ENCODE peak calls at places on chromosomes 1 and 21, in four cellular contexts. One of them, this sample, is unnamed.

GRCh38 chr1:161007369-161007768 is 13.6 kb downstream of the F11R start:
- DNase-seq in aorta: no peak
- DNase-seq in IMR-90: no peak
- DNase-seq in brain microvascular endothelial cell: no peak
- DNase-seq in this sample: no peak

GRCh38 chr1:58149266-58149812 is 397.2 kb downstream of the OMA1 start:
- DNase-seq in aorta: no peak
- DNase-seq in IMR-90: no peak
- DNase-seq in brain microvascular endothelial cell: no peak
- DNase-seq in this sample: no peak

GRCh38 chr1:16077430-16078245 is 4.2 kb upstream of the FAM131C start:
- DNase-seq in aorta: no peak
- DNase-seq in IMR-90: peak
- DNase-seq in brain microvascular endothelial cell: no peak
- DNase-seq in this sample: no peak

GRCh38 chr1:231631717-231632116 is 5.1 kb downstream of the DISC1 start:
- DNase-seq in aorta: no peak
- DNase-seq in IMR-90: peak
- DNase-seq in brain microvascular endothelial cell: no peak
- DNase-seq in this sample: no peak

GRCh38 chr1:218254296-218254918 is 30.7 kb upstream of the RRP15 start:
- DNase-seq in aorta: no peak
- DNase-seq in IMR-90: no peak
- DNase-seq in brain microvascular endothelial cell: no peak
- DNase-seq in this sample: no peak

GRCh38 chr1:181601186-181601950 is 118.1 kb downstream of the CACNA1E start:
- DNase-seq in aorta: no peak
- DNase-seq in IMR-90: no peak
- DNase-seq in brain microvascular endothelial cell: no peak
- DNase-seq in this sample: no peak

GRCh38 chr1:167490765-167491164 is 27.6 kb downstream of the CD247 start:
- DNase-seq in aorta: no peak
- DNase-seq in IMR-90: no peak
- DNase-seq in brain microvascular endothelial cell: no peak
- DNase-seq in this sample: no peak

GRCh38 chr1:173161510-173162221 is 45.5 kb downstream of the TNFSF4 start:
- DNase-seq in aorta: no peak
- DNase-seq in IMR-90: peak
- DNase-seq in brain microvascular endothelial cell: peak
- DNase-seq in this sample: no peak

GRCh38 chr1:207007352-207008033 is 25.1 kb downstream of the C1orf116 start:
- DNase-seq in aorta: no peak
- DNase-seq in IMR-90: peak
- DNase-seq in brain microvascular endothelial cell: peak
- DNase-seq in this sample: no peak

GRCh38 chr1:29810121-29811120 is 574.1 kb downstream of the PTPRU start:
- DNase-seq in aorta: no peak
- DNase-seq in IMR-90: no peak
- DNase-seq in brain microvascular endothelial cell: no peak
- DNase-seq in this sample: no peak

GRCh38 chr1:37794372-37795339 is 1.0 kb downstream of the MANEAL start:
- DNase-seq in aorta: no peak
- DNase-seq in IMR-90: no peak
- DNase-seq in brain microvascular endothelial cell: no peak
- DNase-seq in this sample: no peak

GRCh38 chr1:235102259-235102582 is 26.4 kb downstream of the TOMM20 start:
- DNase-seq in aorta: no peak
- DNase-seq in IMR-90: no peak
- DNase-seq in brain microvascular endothelial cell: no peak
- DNase-seq in this sample: no peak

GRCh38 chr21:25862596-25862995 is 127.8 kb downstream of the GABPA start:
- DNase-seq in aorta: no peak
- DNase-seq in IMR-90: peak
- DNase-seq in brain microvascular endothelial cell: peak
- DNase-seq in this sample: no peak

GRCh38 chr21:17476006-17476405 is 36.8 kb upstream of the CXADR start:
- DNase-seq in aorta: no peak
- DNase-seq in IMR-90: no peak
- DNase-seq in brain microvascular endothelial cell: no peak
- DNase-seq in this sample: no peak

GRCh38 chr1:40592107-40592773 is 60.8 kb downstream of the ZNF684 start:
- DNase-seq in aorta: no peak
- DNase-seq in IMR-90: peak
- DNase-seq in brain microvascular endothelial cell: peak
- DNase-seq in this sample: no peak

GRCh38 chr1:44101356-44101755 is 17.3 kb upstream of the KLF17 start:
- DNase-seq in aorta: no peak
- DNase-seq in IMR-90: peak
- DNase-seq in brain microvascular endothelial cell: no peak
- DNase-seq in this sample: no peak

GRCh38 chr21:38956791-38957571 is 151.3 kb downstream of the ETS2 start:
- DNase-seq in aorta: no peak
- DNase-seq in IMR-90: peak
- DNase-seq in brain microvascular endothelial cell: no peak
- DNase-seq in this sample: no peak

GRCh38 chr1:20322081-20322824 is 31.6 kb downstream of the VWA5B1 start:
- DNase-seq in aorta: no peak
- DNase-seq in IMR-90: peak
- DNase-seq in brain microvascular endothelial cell: peak
- DNase-seq in this sample: no peak

GRCh38 chr1:85396194-85396593 is 68.8 kb downstream of the DDAH1 start:
- DNase-seq in aorta: no peak
- DNase-seq in IMR-90: no peak
- DNase-seq in brain microvascular endothelial cell: no peak
- DNase-seq in this sample: no peak

GRCh38 chr1:84665703-84666317 is 24.5 kb downstream of the SSX2IP start:
- DNase-seq in aorta: no peak
- DNase-seq in IMR-90: peak
- DNase-seq in brain microvascular endothelial cell: no peak
- DNase-seq in this sample: no peak

GRCh38 chr1:75797606-75798216 is 1.0 kb downstream of the MSH4 start:
- DNase-seq in aorta: no peak
- DNase-seq in IMR-90: no peak
- DNase-seq in brain microvascular endothelial cell: no peak
- DNase-seq in this sample: no peak

GRCh38 chr1:111275079-111275478 is 15.6 kb upstream of the CHIA start:
- DNase-seq in aorta: peak
- DNase-seq in IMR-90: peak
- DNase-seq in brain microvascular endothelial cell: no peak
- DNase-seq in this sample: no peak

GRCh38 chr1:117537291-117537920 is 68.4 kb upstream of the TENT5C start:
- DNase-seq in aorta: no peak
- DNase-seq in IMR-90: no peak
- DNase-seq in brain microvascular endothelial cell: no peak
- DNase-seq in this sample: no peak

GRCh38 chr1:5911157-5911556 is 81.1 kb downstream of the NPHP4 start:
- DNase-seq in aorta: no peak
- DNase-seq in IMR-90: no peak
- DNase-seq in brain microvascular endothelial cell: no peak
- DNase-seq in this sample: no peak

GRCh38 chr1:51926171-51926812 is 47.8 kb upstream of the NRDC start:
- DNase-seq in aorta: no peak
- DNase-seq in IMR-90: peak
- DNase-seq in brain microvascular endothelial cell: peak
- DNase-seq in this sample: no peak

GRCh38 chr1:117644696-117645311 is 39.0 kb downstream of the TENT5C start:
- DNase-seq in aorta: no peak
- DNase-seq in IMR-90: no peak
- DNase-seq in brain microvascular endothelial cell: no peak
- DNase-seq in this sample: no peak

GRCh38 chr1:231702804-231703203 is 76.2 kb downstream of the DISC1 start:
- DNase-seq in aorta: no peak
- DNase-seq in IMR-90: peak
- DNase-seq in brain microvascular endothelial cell: peak
- DNase-seq in this sample: no peak

GRCh38 chr1:22753396-22754083 is 42.9 kb downstream of the EPHB2 start:
- DNase-seq in aorta: no peak
- DNase-seq in IMR-90: peak
- DNase-seq in brain microvascular endothelial cell: no peak
- DNase-seq in this sample: no peak

GRCh38 chr1:41582004-41582325 is 97.5 kb upstream of the EDN2 start:
- DNase-seq in aorta: no peak
- DNase-seq in IMR-90: no peak
- DNase-seq in brain microvascular endothelial cell: no peak
- DNase-seq in this sample: no peak

GRCh38 chr1:36306210-36306901 is at the start of gene SH3D21:
- DNase-seq in aorta: peak
- DNase-seq in IMR-90: no peak
- DNase-seq in brain microvascular endothelial cell: no peak
- DNase-seq in this sample: peak

GRCh38 chr1:154842635-154843034 is 27.4 kb downstream of the KCNN3 start:
- DNase-seq in aorta: no peak
- DNase-seq in IMR-90: no peak
- DNase-seq in brain microvascular endothelial cell: no peak
- DNase-seq in this sample: no peak

GRCh38 chr1:95012389-95012788 is 60.4 kb downstream of the ALG14 start:
- DNase-seq in aorta: no peak
- DNase-seq in IMR-90: peak
- DNase-seq in brain microvascular endothelial cell: peak
- DNase-seq in this sample: no peak

GRCh38 chr1:4375812-4376211 is 278.6 kb upstream of the AJAP1 start:
- DNase-seq in aorta: no peak
- DNase-seq in IMR-90: no peak
- DNase-seq in brain microvascular endothelial cell: peak
- DNase-seq in this sample: no peak

GRCh38 chr1:214549604-214550338 is 1.6 kb downstream of the PTPN14 start:
- DNase-seq in aorta: no peak
- DNase-seq in IMR-90: peak
- DNase-seq in brain microvascular endothelial cell: peak
- DNase-seq in this sample: no peak

GRCh38 chr21:28975401-28975800 is 17.3 kb downstream of the LTN1 start:
- DNase-seq in aorta: no peak
- DNase-seq in IMR-90: peak
- DNase-seq in brain microvascular endothelial cell: no peak
- DNase-seq in this sample: no peak

GRCh38 chr1:156862602-156863599 is 2.2 kb downstream of the NTRK1 start:
- DNase-seq in aorta: no peak
- DNase-seq in IMR-90: no peak
- DNase-seq in brain microvascular endothelial cell: no peak
- DNase-seq in this sample: no peak

GRCh38 chr1:63878914-63879313 is 105.1 kb downstream of the ROR1 start:
- DNase-seq in aorta: no peak
- DNase-seq in IMR-90: peak
- DNase-seq in brain microvascular endothelial cell: no peak
- DNase-seq in this sample: no peak

GRCh38 chr1:51555866-51556619 is 37.0 kb upstream of the EPS15 start:
- DNase-seq in aorta: no peak
- DNase-seq in IMR-90: peak
- DNase-seq in brain microvascular endothelial cell: peak
- DNase-seq in this sample: no peak

GRCh38 chr1:51301152-51301843 is 29.1 kb downstream of the TTC39A start:
- DNase-seq in aorta: no peak
- DNase-seq in IMR-90: no peak
- DNase-seq in brain microvascular endothelial cell: no peak
- DNase-seq in this sample: no peak

GRCh38 chr21:33007747-33008146 is 18.0 kb upstream of the OLIG2 start:
- DNase-seq in aorta: no peak
- DNase-seq in IMR-90: no peak
- DNase-seq in brain microvascular endothelial cell: no peak
- DNase-seq in this sample: no peak

DNA sequence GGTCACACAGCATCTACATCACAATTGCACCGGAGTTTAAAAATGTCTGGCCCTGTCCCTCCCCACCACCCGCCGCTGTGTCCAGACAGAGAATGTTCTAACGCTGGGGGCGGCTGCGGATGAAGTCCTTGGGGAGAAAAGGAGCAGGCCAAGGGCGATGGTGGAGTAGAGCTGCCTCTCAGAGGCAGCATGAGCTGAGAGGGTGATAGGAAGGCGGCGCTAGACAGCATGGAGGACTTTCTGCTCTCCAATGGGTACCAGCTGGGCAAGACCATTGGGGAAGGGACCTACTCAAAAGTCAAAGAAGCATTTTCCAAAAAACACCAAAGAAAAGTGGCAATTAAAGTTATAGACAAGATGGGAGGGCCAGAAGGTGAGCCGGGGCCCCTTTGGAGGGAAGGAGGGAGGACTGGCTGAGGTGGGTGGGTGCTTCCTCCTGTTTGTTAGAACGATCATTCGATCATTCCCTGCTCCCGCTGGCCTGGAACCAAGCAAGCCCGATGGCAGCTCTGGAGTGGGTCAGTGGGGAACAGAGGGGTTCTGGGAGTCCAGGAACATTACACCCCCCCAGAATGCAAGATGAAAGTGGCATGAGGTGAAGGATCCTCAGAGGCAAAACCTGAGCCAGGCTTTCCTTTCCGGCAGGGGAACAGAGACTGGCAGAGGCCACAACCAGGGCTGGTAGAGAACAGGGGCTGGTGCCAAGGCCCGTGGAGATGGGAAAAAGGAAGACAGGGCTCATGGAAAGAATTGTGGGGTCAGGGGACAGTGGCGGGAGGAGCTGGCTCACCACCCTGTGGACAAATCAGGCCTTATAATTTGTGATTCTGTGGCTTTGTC is at the start of the genes FAM229A and TSSK3:
- DNase-seq in aorta: no peak
- DNase-seq in IMR-90: no peak
- DNase-seq in brain microvascular endothelial cell: no peak
- DNase-seq in this sample: no peak
- H3K4me3 ChIP-seq in aorta: no peak
- H3K4me3 ChIP-seq in IMR-90: no peak
- H3K4me3 ChIP-seq in brain microvascular endothelial cell: peak
- H3K4me3 ChIP-seq in this sample: peak

GRCh38 chr1:26317612-26318337 is at the start of gene CD52:
- DNase-seq in aorta: no peak
- DNase-seq in IMR-90: no peak
- DNase-seq in brain microvascular endothelial cell: no peak
- DNase-seq in this sample: no peak
- H3K4me3 ChIP-seq in aorta: no peak
- H3K4me3 ChIP-seq in IMR-90: no peak
- H3K4me3 ChIP-seq in brain microvascular endothelial cell: no peak
- H3K4me3 ChIP-seq in this sample: no peak

DNA sequence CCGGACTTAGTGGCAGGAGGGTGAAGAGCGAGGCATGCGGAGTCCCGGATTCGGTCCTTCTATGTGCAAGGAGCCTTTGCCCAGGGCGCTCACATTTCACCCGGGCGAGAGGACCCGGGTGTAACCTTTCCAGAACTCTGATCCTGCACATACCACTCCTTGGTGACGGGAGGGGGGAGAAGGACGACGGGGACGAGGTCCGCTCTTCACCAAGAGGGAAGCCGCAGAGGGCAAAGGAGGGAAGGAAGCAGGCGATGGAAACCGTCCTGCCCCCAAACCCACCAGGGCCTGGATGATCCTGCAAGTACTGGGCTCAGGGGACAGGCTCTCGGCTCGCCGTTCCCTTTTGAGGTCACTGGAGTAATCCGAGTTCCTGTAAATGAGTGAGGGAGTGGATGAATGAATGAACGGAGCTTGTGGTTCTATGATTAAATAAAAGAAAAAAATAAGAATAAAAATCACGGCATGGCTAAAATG is 993 bp downstream of the SYPL2 start:
- DNase-seq in aorta: no peak
- DNase-seq in IMR-90: no peak
- DNase-seq in brain microvascular endothelial cell: no peak
- DNase-seq in this sample: no peak
- H3K4me3 ChIP-seq in aorta: peak
- H3K4me3 ChIP-seq in IMR-90: no peak
- H3K4me3 ChIP-seq in brain microvascular endothelial cell: no peak
- H3K4me3 ChIP-seq in this sample: peak

GRCh38 chr1:25874209-25874608 is 1.3 kb downstream of the PAQR7 start:
- DNase-seq in aorta: peak
- DNase-seq in IMR-90: no peak
- DNase-seq in brain microvascular endothelial cell: no peak
- DNase-seq in this sample: no peak
- H3K4me3 ChIP-seq in aorta: no peak
- H3K4me3 ChIP-seq in IMR-90: peak
- H3K4me3 ChIP-seq in brain microvascular endothelial cell: peak
- H3K4me3 ChIP-seq in this sample: peak